ENCODE peak calls at places on chromosomes 4 and X, in seven cellular contexts. H is OCI-LY7, W is mammary epithelial cell, F is right atrium auricular region, T is HL-60, L is psoas muscle, I is brain microvascular endothelial cell. U is an unnamed sample.

GRCh38 chr4:141675384-141675783 is 39.0 kb downstream of the IL15 start:
- DNase-seq in T (no peak), I (no peak), H (no peak), F (no peak), W (no peak), L (no peak), U (no peak)

GRCh38 chr4:40502220-40502619 is 127.4 kb downstream of the RBM47 start:
- DNase-seq in H (no peak), F (no peak), L (no peak), W (no peak), T (peak), I (no peak), U (no peak)

GRCh38 chr4:55906999-55907398 is 41.7 kb upstream of the CEP135 start:
- DNase-seq in F (no peak), L (no peak), T (no peak), I (no peak), W (peak), H (no peak), U (peak)

GRCh38 chr4:74433541-74434172 is 11.3 kb upstream of the AREG start:
- DNase-seq in T (no peak), W (no peak), I (no peak), F (no peak), H (peak), L (no peak), U (no peak)

GRCh38 chrX:12824944-12825343 is 33.7 kb downstream of the PRPS2 start:
- DNase-seq in F (no peak), I (no peak), W (no peak), L (no peak), H (no peak), T (no peak), U (no peak)

GRCh38 chr4:98482847-98483806 is 175.3 kb downstream of the TSPAN5 start:
- DNase-seq in F (no peak), W (peak), H (no peak), T (no peak), L (no peak), I (peak), U (peak)

GRCh38 chrX:3075959-3076358 is 34.7 kb downstream of the ARSF start:
- DNase-seq in W (no peak), H (no peak), L (no peak), I (no peak), T (no peak), F (no peak), U (no peak)

GRCh38 chrX:39772057-39772832 is 325.5 kb downstream of the BCOR start:
- DNase-seq in L (no peak), I (peak), T (peak), H (no peak), F (no peak), W (no peak), U (no peak)

GRCh38 chr4:56743550-56743949 is 62.5 kb upstream of the HOPX start:
- DNase-seq in F (no peak), W (no peak), L (no peak), H (no peak), I (no peak), T (no peak), U (no peak)

GRCh38 chr4:16240300-16240699 is 14.0 kb upstream of the TAPT1 start:
- DNase-seq in F (no peak), T (no peak), H (peak), W (no peak), I (no peak), L (no peak), U (no peak)

GRCh38 chr4:184803133-184803532 is 22.6 kb downstream of the ACSL1 start:
- DNase-seq in W (no peak), I (no peak), H (no peak), T (no peak), L (no peak), F (no peak), U (no peak)

GRCh38 chr4:184803884-184804283 is 21.9 kb downstream of the ACSL1 start:
- DNase-seq in T (no peak), F (no peak), H (no peak), W (no peak), I (no peak), L (no peak), U (no peak)

GRCh38 chr4:184804621-184805020 is 21.1 kb downstream of the ACSL1 start:
- DNase-seq in W (no peak), L (no peak), H (no peak), T (no peak), F (peak), I (no peak), U (no peak)

GRCh38 chr4:184802203-184803015 is 23.4 kb downstream of the ACSL1 start:
- DNase-seq in F (no peak), I (no peak), W (no peak), L (no peak), T (no peak), H (no peak), U (no peak)

GRCh38 chr4:184801781-184802180 is 24.0 kb downstream of the ACSL1 start:
- DNase-seq in W (peak), T (no peak), H (no peak), F (no peak), I (no peak), L (peak), U (peak)
- H3K27ac ChIP-seq in W (peak), T (no peak), H (no peak), F (no peak), I (no peak), L (peak), U (no peak)

GRCh38 chr4:70903282-70903603 is 1.1 kb downstream of the MOB1B start:
- DNase-seq in F (no peak), W (peak), H (no peak), T (no peak), I (no peak), L (no peak), U (no peak)
- H3K27ac ChIP-seq in F (peak), W (peak), H (peak), T (no peak), I (no peak), L (no peak), U (no peak)

GRCh38 chr4:174828845-174829701 is at the start of gene GLRA3:
- DNase-seq in T (no peak), H (peak), L (no peak), F (no peak), I (peak), W (peak), U (no peak)
- H3K27ac ChIP-seq in T (no peak), H (peak), L (no peak), F (no peak), I (no peak), W (no peak), U (no peak)

GRCh38 chr4:139665079-139665689 is 435 bp upstream of the MGST2 start:
- DNase-seq in L (no peak), H (no peak), I (no peak), T (no peak), W (no peak), F (no peak), U (no peak)
- H3K27ac ChIP-seq in L (peak), H (no peak), I (peak), T (peak), W (peak), F (peak), U (peak)

DNA sequence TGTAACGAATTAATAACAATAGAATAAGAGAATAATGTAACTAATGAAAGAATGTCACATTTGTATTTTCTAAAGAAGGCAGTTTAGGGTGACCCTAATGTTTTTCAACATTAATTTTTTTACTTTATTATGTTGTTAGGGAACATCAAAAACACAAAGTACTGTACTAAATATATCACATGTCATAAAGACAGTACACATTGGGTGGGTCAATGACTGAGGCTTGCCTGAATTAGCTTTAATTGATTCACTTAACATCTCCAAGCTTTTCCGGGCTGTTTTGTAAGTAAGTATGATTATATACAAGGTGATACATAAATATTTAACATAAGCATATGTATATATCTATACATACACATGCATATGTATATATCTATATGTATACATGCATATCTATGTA is 43.5 kb upstream of the KLF3 start:
- DNase-seq in L (no peak), H (no peak), T (no peak), W (no peak), I (no peak), F (no peak), U (no peak)
- H3K27ac ChIP-seq in L (peak), H (no peak), T (no peak), W (peak), I (no peak), F (no peak), U (peak)

U was measured in epithelial cell of prostate.